ENCODE peak calls at places on chromosomes 4 and X, in seven cellular contexts. One of them, this sample, is unnamed.

GRCh38 chr4:74671074-74671698 is 123.1 kb downstream of the BTC start:
- DNase-seq in cerebellar cortex: peak
- DNase-seq in stimulated activated CD8-positive, alpha-beta memory T cell treated with anti-CD3 and anti-CD28 coated beads, Interleukin-12 subunit alpha, Interleukin-12 subunit beta, amount 100 ng/mL, for 1 hour: peak
- DNase-seq in fibroblast of the aortic adventitia: peak
- DNase-seq in naive thymus-derived CD8-positive, alpha-beta T cell: peak
- DNase-seq in anterior cingulate cortex: no peak
- DNase-seq in Peyer's patch: no peak
- DNase-seq in this sample: peak

GRCh38 chr4:8896506-8896905 is 24.9 kb upstream of the HMX1 start:
- DNase-seq in cerebellar cortex: no peak
- DNase-seq in stimulated activated CD8-positive, alpha-beta memory T cell treated with anti-CD3 and anti-CD28 coated beads, Interleukin-12 subunit alpha, Interleukin-12 subunit beta, amount 100 ng/mL, for 1 hour: no peak
- DNase-seq in fibroblast of the aortic adventitia: no peak
- DNase-seq in naive thymus-derived CD8-positive, alpha-beta T cell: no peak
- DNase-seq in anterior cingulate cortex: no peak
- DNase-seq in Peyer's patch: no peak
- DNase-seq in this sample: no peak

GRCh38 chr4:48268956-48269860 is at the start of gene TEC:
- DNase-seq in cerebellar cortex: no peak
- DNase-seq in stimulated activated CD8-positive, alpha-beta memory T cell treated with anti-CD3 and anti-CD28 coated beads, Interleukin-12 subunit alpha, Interleukin-12 subunit beta, amount 100 ng/mL, for 1 hour: peak
- DNase-seq in fibroblast of the aortic adventitia: no peak
- DNase-seq in naive thymus-derived CD8-positive, alpha-beta T cell: peak
- DNase-seq in anterior cingulate cortex: no peak
- DNase-seq in Peyer's patch: peak
- DNase-seq in this sample: peak

GRCh38 chrX:101485212-101486064 is at the start of gene ARMCX4:
- DNase-seq in cerebellar cortex: peak
- DNase-seq in stimulated activated CD8-positive, alpha-beta memory T cell treated with anti-CD3 and anti-CD28 coated beads, Interleukin-12 subunit alpha, Interleukin-12 subunit beta, amount 100 ng/mL, for 1 hour: no peak
- DNase-seq in fibroblast of the aortic adventitia: peak
- DNase-seq in naive thymus-derived CD8-positive, alpha-beta T cell: peak
- DNase-seq in anterior cingulate cortex: peak
- DNase-seq in Peyer's patch: no peak
- DNase-seq in this sample: no peak

GRCh38 chrX:37684918-37685317 is 673 bp upstream of the XK start:
- DNase-seq in cerebellar cortex: peak
- DNase-seq in stimulated activated CD8-positive, alpha-beta memory T cell treated with anti-CD3 and anti-CD28 coated beads, Interleukin-12 subunit alpha, Interleukin-12 subunit beta, amount 100 ng/mL, for 1 hour: no peak
- DNase-seq in fibroblast of the aortic adventitia: no peak
- DNase-seq in naive thymus-derived CD8-positive, alpha-beta T cell: no peak
- DNase-seq in anterior cingulate cortex: no peak
- DNase-seq in Peyer's patch: no peak
- DNase-seq in this sample: no peak

GRCh38 chr4:100188829-100189228 is 1.4 kb downstream of the DDIT4L start:
- DNase-seq in cerebellar cortex: peak
- DNase-seq in stimulated activated CD8-positive, alpha-beta memory T cell treated with anti-CD3 and anti-CD28 coated beads, Interleukin-12 subunit alpha, Interleukin-12 subunit beta, amount 100 ng/mL, for 1 hour: no peak
- DNase-seq in fibroblast of the aortic adventitia: no peak
- DNase-seq in naive thymus-derived CD8-positive, alpha-beta T cell: no peak
- DNase-seq in anterior cingulate cortex: no peak
- DNase-seq in Peyer's patch: no peak
- DNase-seq in this sample: no peak

GRCh38 chr4:123398803-123399637 is 2.4 kb downstream of the SPRY1 start:
- DNase-seq in cerebellar cortex: peak
- DNase-seq in stimulated activated CD8-positive, alpha-beta memory T cell treated with anti-CD3 and anti-CD28 coated beads, Interleukin-12 subunit alpha, Interleukin-12 subunit beta, amount 100 ng/mL, for 1 hour: no peak
- DNase-seq in fibroblast of the aortic adventitia: peak
- DNase-seq in naive thymus-derived CD8-positive, alpha-beta T cell: peak
- DNase-seq in anterior cingulate cortex: peak
- DNase-seq in Peyer's patch: peak
- DNase-seq in this sample: peak

GRCh38 chr4:80204433-80204832 is 7.1 kb downstream of the PRDM8 start:
- DNase-seq in cerebellar cortex: no peak
- DNase-seq in stimulated activated CD8-positive, alpha-beta memory T cell treated with anti-CD3 and anti-CD28 coated beads, Interleukin-12 subunit alpha, Interleukin-12 subunit beta, amount 100 ng/mL, for 1 hour: no peak
- DNase-seq in fibroblast of the aortic adventitia: no peak
- DNase-seq in naive thymus-derived CD8-positive, alpha-beta T cell: no peak
- DNase-seq in anterior cingulate cortex: no peak
- DNase-seq in Peyer's patch: no peak
- DNase-seq in this sample: no peak

GRCh38 chr4:116023049-116023448 is 909.6 kb upstream of the NDST4 start:
- DNase-seq in cerebellar cortex: no peak
- DNase-seq in stimulated activated CD8-positive, alpha-beta memory T cell treated with anti-CD3 and anti-CD28 coated beads, Interleukin-12 subunit alpha, Interleukin-12 subunit beta, amount 100 ng/mL, for 1 hour: no peak
- DNase-seq in fibroblast of the aortic adventitia: no peak
- DNase-seq in naive thymus-derived CD8-positive, alpha-beta T cell: no peak
- DNase-seq in anterior cingulate cortex: no peak
- DNase-seq in Peyer's patch: no peak
- DNase-seq in this sample: no peak

GRCh38 chr4:87677731-87678130 is 27.7 kb downstream of the DMP1 start:
- DNase-seq in cerebellar cortex: peak
- DNase-seq in stimulated activated CD8-positive, alpha-beta memory T cell treated with anti-CD3 and anti-CD28 coated beads, Interleukin-12 subunit alpha, Interleukin-12 subunit beta, amount 100 ng/mL, for 1 hour: no peak
- DNase-seq in fibroblast of the aortic adventitia: no peak
- DNase-seq in naive thymus-derived CD8-positive, alpha-beta T cell: no peak
- DNase-seq in anterior cingulate cortex: no peak
- DNase-seq in Peyer's patch: no peak
- DNase-seq in this sample: no peak

GRCh38 chr4:1448589-1449420 is 42.6 kb upstream of the NKX1-1 start:
- DNase-seq in cerebellar cortex: no peak
- DNase-seq in stimulated activated CD8-positive, alpha-beta memory T cell treated with anti-CD3 and anti-CD28 coated beads, Interleukin-12 subunit alpha, Interleukin-12 subunit beta, amount 100 ng/mL, for 1 hour: no peak
- DNase-seq in fibroblast of the aortic adventitia: no peak
- DNase-seq in naive thymus-derived CD8-positive, alpha-beta T cell: no peak
- DNase-seq in anterior cingulate cortex: no peak
- DNase-seq in Peyer's patch: no peak
- DNase-seq in this sample: no peak

GRCh38 chr4:142369141-142369540 is 477.0 kb downstream of the INPP4B start:
- DNase-seq in cerebellar cortex: no peak
- DNase-seq in stimulated activated CD8-positive, alpha-beta memory T cell treated with anti-CD3 and anti-CD28 coated beads, Interleukin-12 subunit alpha, Interleukin-12 subunit beta, amount 100 ng/mL, for 1 hour: no peak
- DNase-seq in fibroblast of the aortic adventitia: peak
- DNase-seq in naive thymus-derived CD8-positive, alpha-beta T cell: no peak
- DNase-seq in anterior cingulate cortex: no peak
- DNase-seq in Peyer's patch: no peak
- DNase-seq in this sample: no peak

GRCh38 chr4:113328514-113328913 is 279.1 kb downstream of the ANK2 start:
- DNase-seq in cerebellar cortex: peak
- DNase-seq in stimulated activated CD8-positive, alpha-beta memory T cell treated with anti-CD3 and anti-CD28 coated beads, Interleukin-12 subunit alpha, Interleukin-12 subunit beta, amount 100 ng/mL, for 1 hour: no peak
- DNase-seq in fibroblast of the aortic adventitia: no peak
- DNase-seq in naive thymus-derived CD8-positive, alpha-beta T cell: no peak
- DNase-seq in anterior cingulate cortex: no peak
- DNase-seq in Peyer's patch: no peak
- DNase-seq in this sample: peak

GRCh38 chrX:71917621-71918341 is 7.1 kb downstream of the NHSL2 start:
- DNase-seq in cerebellar cortex: no peak
- DNase-seq in stimulated activated CD8-positive, alpha-beta memory T cell treated with anti-CD3 and anti-CD28 coated beads, Interleukin-12 subunit alpha, Interleukin-12 subunit beta, amount 100 ng/mL, for 1 hour: no peak
- DNase-seq in fibroblast of the aortic adventitia: no peak
- DNase-seq in naive thymus-derived CD8-positive, alpha-beta T cell: no peak
- DNase-seq in anterior cingulate cortex: no peak
- DNase-seq in Peyer's patch: no peak
- DNase-seq in this sample: peak

GRCh38 chrX:283115-283845 is 2.1 kb downstream of the PLCXD1 start:
- DNase-seq in cerebellar cortex: peak
- DNase-seq in stimulated activated CD8-positive, alpha-beta memory T cell treated with anti-CD3 and anti-CD28 coated beads, Interleukin-12 subunit alpha, Interleukin-12 subunit beta, amount 100 ng/mL, for 1 hour: peak
- DNase-seq in fibroblast of the aortic adventitia: peak
- DNase-seq in naive thymus-derived CD8-positive, alpha-beta T cell: peak
- DNase-seq in anterior cingulate cortex: no peak
- DNase-seq in Peyer's patch: peak
- DNase-seq in this sample: peak

GRCh38 chrX:150429577-150429976 is 66.5 kb downstream of the MAMLD1 start:
- DNase-seq in cerebellar cortex: no peak
- DNase-seq in stimulated activated CD8-positive, alpha-beta memory T cell treated with anti-CD3 and anti-CD28 coated beads, Interleukin-12 subunit alpha, Interleukin-12 subunit beta, amount 100 ng/mL, for 1 hour: no peak
- DNase-seq in fibroblast of the aortic adventitia: peak
- DNase-seq in naive thymus-derived CD8-positive, alpha-beta T cell: no peak
- DNase-seq in anterior cingulate cortex: no peak
- DNase-seq in Peyer's patch: no peak
- DNase-seq in this sample: no peak

GRCh38 chrX:46665232-46666162 is 91.9 kb downstream of the CHST7 start:
- DNase-seq in cerebellar cortex: no peak
- DNase-seq in stimulated activated CD8-positive, alpha-beta memory T cell treated with anti-CD3 and anti-CD28 coated beads, Interleukin-12 subunit alpha, Interleukin-12 subunit beta, amount 100 ng/mL, for 1 hour: no peak
- DNase-seq in fibroblast of the aortic adventitia: no peak
- DNase-seq in naive thymus-derived CD8-positive, alpha-beta T cell: no peak
- DNase-seq in anterior cingulate cortex: no peak
- DNase-seq in Peyer's patch: no peak
- DNase-seq in this sample: no peak

GRCh38 chr4:89000844-89001360 is 56.1 kb downstream of the FAM13A start:
- DNase-seq in cerebellar cortex: peak
- DNase-seq in stimulated activated CD8-positive, alpha-beta memory T cell treated with anti-CD3 and anti-CD28 coated beads, Interleukin-12 subunit alpha, Interleukin-12 subunit beta, amount 100 ng/mL, for 1 hour: no peak
- DNase-seq in fibroblast of the aortic adventitia: peak
- DNase-seq in naive thymus-derived CD8-positive, alpha-beta T cell: no peak
- DNase-seq in anterior cingulate cortex: no peak
- DNase-seq in Peyer's patch: no peak
- DNase-seq in this sample: peak

GRCh38 chrX:11446951-11447350 is 153.7 kb downstream of the AMELX start:
- DNase-seq in cerebellar cortex: no peak
- DNase-seq in stimulated activated CD8-positive, alpha-beta memory T cell treated with anti-CD3 and anti-CD28 coated beads, Interleukin-12 subunit alpha, Interleukin-12 subunit beta, amount 100 ng/mL, for 1 hour: no peak
- DNase-seq in fibroblast of the aortic adventitia: peak
- DNase-seq in naive thymus-derived CD8-positive, alpha-beta T cell: no peak
- DNase-seq in anterior cingulate cortex: no peak
- DNase-seq in Peyer's patch: no peak
- DNase-seq in this sample: no peak

GRCh38 chrX:143664302-143664701 is 28.4 kb upstream of the SLITRK4 start:
- DNase-seq in cerebellar cortex: peak
- DNase-seq in stimulated activated CD8-positive, alpha-beta memory T cell treated with anti-CD3 and anti-CD28 coated beads, Interleukin-12 subunit alpha, Interleukin-12 subunit beta, amount 100 ng/mL, for 1 hour: no peak
- DNase-seq in fibroblast of the aortic adventitia: peak
- DNase-seq in naive thymus-derived CD8-positive, alpha-beta T cell: no peak
- DNase-seq in anterior cingulate cortex: no peak
- DNase-seq in Peyer's patch: no peak
- DNase-seq in this sample: peak

This sample was measured in A549.